ENCODE peak calls at places on chromosomes 3 and 15, in four cellular contexts. F is HepG2, X is H1, I is GM12878. U is an unnamed sample.

GRCh38 chr15:95826831-95827230 is 503.7 kb upstream of the NR2F2 start:
- DNase-seq in F (no peak), I (no peak), X (no peak), U (no peak)

GRCh38 chr15:73957276-73957675 is 31.0 kb downstream of the LOXL1 start:
- DNase-seq in X (no peak), I (no peak), F (no peak), U (no peak)

GRCh38 chr3:194322701-194323174 is 28.4 kb downstream of the CPN2 start:
- DNase-seq in F (peak), X (no peak), I (no peak), U (no peak)

GRCh38 chr15:64429448-64429847 is 30.9 kb upstream of the ZNF609 start:
- DNase-seq in X (no peak), I (no peak), F (no peak), U (no peak)

GRCh38 chr3:23865595-23866396 is 51.0 kb downstream of the NKIRAS1 start:
- DNase-seq in I (peak), F (peak), X (no peak), U (peak)

GRCh38 chr15:62125763-62126162 is 39.3 kb downstream of the C2CD4B start:
- DNase-seq in I (no peak), X (no peak), F (peak), U (peak)

GRCh38 chr15:48627260-48627969 is 18.1 kb downstream of the FBN1 start:
- DNase-seq in I (no peak), F (no peak), X (no peak), U (no peak)

GRCh38 chr3:154782151-154782550 is 298.0 kb upstream of the MME start:
- DNase-seq in X (no peak), F (no peak), I (no peak), U (no peak)

GRCh38 chr15:60592386-60593339 is 113.7 kb upstream of the ICE2 start:
- DNase-seq in F (peak), I (no peak), X (peak), U (peak)

GRCh38 chr3:112289011-112289410 is 5.0 kb downstream of the SLC9C1 start:
- DNase-seq in I (no peak), F (no peak), X (no peak), U (no peak)

GRCh38 chr15:50736823-50737222 is 28.7 kb downstream of the SPPL2A start:
- DNase-seq in F (no peak), I (no peak), X (no peak), U (no peak)

GRCh38 chr3:97823503-97824004 is 1.7 kb downstream of the CRYBG3 start:
- DNase-seq in X (no peak), I (no peak), F (no peak), U (no peak)

GRCh38 chr15:59327942-59328341 is 44.7 kb downstream of the MYO1E start:
- DNase-seq in I (no peak), F (no peak), X (peak), U (no peak)

GRCh38 chr3:99850608-99851007 is 32.9 kb downstream of the CMSS1 start:
- DNase-seq in X (no peak), I (no peak), F (no peak), U (no peak)

GRCh38 chr15:79311901-79312553 is 1.1 kb downstream of the TMED3 start:
- DNase-seq in X (no peak), I (peak), F (no peak), U (peak)

GRCh38 chr3:110711130-110711832 is 360.3 kb upstream of the NECTIN3 start:
- DNase-seq in F (no peak), I (no peak), X (no peak), U (no peak)

GRCh38 chr15:85755471-85755870 is 39.3 kb downstream of the KLHL25 start:
- DNase-seq in F (no peak), I (no peak), X (no peak), U (no peak)

GRCh38 chr3:156594229-156594683 is 39.3 kb upstream of the SSR3 start:
- DNase-seq in F (peak), X (no peak), I (no peak), U (no peak)

GRCh38 chr3:15064299-15064834 is 748 bp downstream of the MRPS25 start:
- DNase-seq in I (no peak), F (no peak), X (no peak), U (peak)

GRCh38 chr3:158696618-158697017 is 24.2 kb upstream of the LXN start:
- DNase-seq in F (peak), I (no peak), X (no peak), U (no peak)

GRCh38 chr15:85858586-85859375 is 64.1 kb upstream of the KLHL25 start:
- DNase-seq in I (no peak), X (peak), F (peak), U (peak)

GRCh38 chr15:71411538-71412482 is 296.5 kb downstream of the THSD4 start:
- DNase-seq in F (no peak), I (no peak), X (no peak), U (no peak)

GRCh38 chr15:35690698-35691116 is 144.7 kb upstream of the DPH6 start:
- DNase-seq in I (no peak), X (no peak), F (no peak), U (no peak)

GRCh38 chr15:34348735-34349300 is 5.7 kb downstream of the NUTM1 start:
- DNase-seq in X (peak), F (no peak), I (no peak), U (no peak)

GRCh38 chr3:55639143-55639542 is 152.0 kb upstream of the WNT5A start:
- DNase-seq in X (no peak), F (no peak), I (no peak), U (no peak)

GRCh38 chr3:31770822-31771326 is 210.2 kb downstream of the OSBPL10 start:
- DNase-seq in I (no peak), X (no peak), F (no peak), U (no peak)

GRCh38 chr15:29312387-29312786 is 42.8 kb upstream of the NSMCE3 start:
- DNase-seq in F (no peak), X (no peak), I (no peak), U (no peak)

GRCh38 chr15:60695713-60696522 is 217.0 kb upstream of the ICE2 start:
- DNase-seq in F (no peak), I (no peak), X (no peak), U (no peak)

GRCh38 chr3:45915518-45916231 is 27.6 kb upstream of the CXCR6 start:
- DNase-seq in F (no peak), X (no peak), I (peak), U (no peak)

GRCh38 chr15:40595219-40595618 is 1.2 kb downstream of the KNL1 start:
- DNase-seq in X (no peak), I (no peak), F (no peak), U (no peak)

GRCh38 chr3:54761661-54762060 is 166.2 kb downstream of the LRTM1 start:
- DNase-seq in X (no peak), I (no peak), F (no peak), U (no peak)

GRCh38 chr3:148601766-148602685 is 95.7 kb upstream of the AGTR1 start:
- DNase-seq in F (peak), I (no peak), X (no peak), U (no peak)

GRCh38 chr15:29566914-29567313 is 255.4 kb downstream of the TJP1 start:
- DNase-seq in F (no peak), X (no peak), I (no peak), U (no peak)

GRCh38 chr3:44867421-44868111 is 5.9 kb downstream of the TMEM42 start:
- DNase-seq in X (no peak), F (no peak), I (no peak), U (no peak)
- TF ChIP-seq TCF12 in X (no peak), F (no peak), I (no peak), U (no peak)

DNA sequence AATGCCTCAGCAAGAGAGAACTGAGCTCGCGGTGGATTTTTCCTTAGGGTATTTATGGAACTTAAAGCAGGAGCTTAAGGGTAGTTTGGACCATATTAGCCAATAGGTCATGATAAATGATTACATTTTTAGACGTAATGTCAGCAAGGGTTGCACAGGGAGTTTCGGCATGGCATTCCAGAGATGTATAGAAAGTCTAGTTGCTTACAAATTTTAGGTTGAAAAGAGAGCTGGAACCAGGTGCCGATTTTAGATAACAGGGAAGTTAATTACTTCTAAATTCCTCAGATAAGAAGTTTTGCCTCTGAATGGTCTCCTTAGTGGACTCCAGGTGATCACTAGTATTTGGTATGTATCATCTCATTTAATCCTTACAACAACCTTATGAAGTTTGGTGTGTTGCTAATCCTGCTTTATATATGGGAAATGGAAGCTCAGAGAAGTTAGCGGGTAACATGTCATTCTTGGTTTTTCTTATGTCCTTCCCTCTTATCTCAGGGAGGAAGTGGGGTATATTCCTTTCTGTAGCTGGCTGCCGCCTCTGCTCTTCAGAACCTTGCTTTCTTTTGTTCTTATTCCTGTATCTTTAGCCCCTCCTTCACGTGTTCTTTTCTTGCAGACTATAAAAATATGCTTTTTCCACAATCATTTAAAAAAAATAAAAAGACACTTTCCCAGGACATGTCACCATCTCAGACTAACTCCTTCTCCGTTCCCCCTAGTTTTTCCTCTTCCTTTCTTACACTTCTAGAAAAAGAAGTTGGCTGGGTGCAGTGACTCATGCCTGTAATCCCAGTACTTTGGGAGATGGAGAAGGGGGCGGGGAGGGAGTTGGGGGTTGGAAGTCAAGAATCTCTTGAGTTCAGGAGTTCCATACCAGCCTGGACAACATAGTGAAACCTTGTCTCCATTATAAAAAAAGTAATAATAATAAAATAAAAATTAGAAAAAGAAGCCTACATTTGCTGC is 25.7 kb downstream of the IQGAP1 start:
- DNase-seq in X (no peak), F (no peak), I (no peak), U (no peak)
- TF ChIP-seq TCF12 in X (no peak), F (no peak), I (no peak), U (no peak)

DNA sequence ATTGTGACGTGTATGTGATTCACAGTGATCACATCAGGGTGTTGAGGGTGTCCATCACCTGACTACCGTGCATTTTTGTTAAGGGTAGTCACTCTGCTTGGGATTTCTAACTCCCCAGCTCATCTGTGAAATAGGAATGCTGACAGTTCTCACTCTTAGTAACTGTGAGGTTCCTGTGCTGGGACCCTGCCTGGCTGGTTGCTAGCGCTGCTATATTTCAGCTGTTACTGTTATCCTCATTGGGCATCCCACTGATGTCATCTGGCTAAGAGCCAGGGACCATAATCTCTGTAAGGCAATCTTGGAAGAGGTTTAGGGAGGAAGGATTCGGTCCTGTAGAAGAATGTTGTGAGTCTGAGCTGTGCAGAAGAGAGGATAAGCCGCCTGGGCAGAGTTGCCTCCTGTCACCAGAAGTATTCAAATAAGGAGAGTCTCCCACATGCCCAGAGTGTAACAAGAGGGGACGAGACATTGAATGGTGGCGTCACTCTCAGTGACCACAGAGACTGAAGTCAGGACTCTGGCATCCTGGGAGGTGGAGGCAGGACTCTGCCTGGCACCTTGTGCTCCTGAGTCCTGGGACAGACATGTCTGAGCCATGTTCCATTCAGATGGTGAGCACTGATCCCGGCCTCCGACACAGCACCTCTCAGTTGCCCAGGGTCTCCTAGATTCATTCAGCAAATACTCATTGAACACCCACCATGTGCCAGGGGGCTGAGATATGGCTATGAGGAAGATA is 52.2 kb downstream of the FBLN2 start:
- DNase-seq in X (no peak), F (no peak), I (no peak), U (peak)
- TF ChIP-seq TCF12 in X (no peak), F (no peak), I (no peak), U (no peak)

DNA sequence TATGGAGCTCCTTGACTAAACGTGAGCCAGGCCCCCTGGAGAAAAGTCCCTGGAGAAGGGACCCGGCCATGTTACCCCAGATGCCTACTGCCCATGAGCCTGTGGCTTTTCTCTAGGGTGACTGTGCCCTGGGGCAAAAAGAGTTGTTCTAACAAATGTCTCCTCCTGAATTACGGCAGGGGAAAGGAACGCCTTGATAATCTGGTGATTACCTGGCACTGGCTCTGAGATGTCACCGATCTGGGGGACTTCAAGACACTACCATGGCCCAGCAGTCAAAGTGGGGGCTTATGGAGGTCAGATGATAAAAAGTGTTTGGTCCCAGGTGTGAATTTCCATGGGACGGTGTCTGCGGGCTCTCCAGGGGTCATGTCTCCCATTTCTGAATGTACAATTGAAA is 140.7 kb downstream of the KLF13 start:
- DNase-seq in I (no peak), F (no peak), X (peak), U (no peak)
- TF ChIP-seq TCF12 in I (no peak), F (no peak), X (no peak), U (no peak)

DNA sequence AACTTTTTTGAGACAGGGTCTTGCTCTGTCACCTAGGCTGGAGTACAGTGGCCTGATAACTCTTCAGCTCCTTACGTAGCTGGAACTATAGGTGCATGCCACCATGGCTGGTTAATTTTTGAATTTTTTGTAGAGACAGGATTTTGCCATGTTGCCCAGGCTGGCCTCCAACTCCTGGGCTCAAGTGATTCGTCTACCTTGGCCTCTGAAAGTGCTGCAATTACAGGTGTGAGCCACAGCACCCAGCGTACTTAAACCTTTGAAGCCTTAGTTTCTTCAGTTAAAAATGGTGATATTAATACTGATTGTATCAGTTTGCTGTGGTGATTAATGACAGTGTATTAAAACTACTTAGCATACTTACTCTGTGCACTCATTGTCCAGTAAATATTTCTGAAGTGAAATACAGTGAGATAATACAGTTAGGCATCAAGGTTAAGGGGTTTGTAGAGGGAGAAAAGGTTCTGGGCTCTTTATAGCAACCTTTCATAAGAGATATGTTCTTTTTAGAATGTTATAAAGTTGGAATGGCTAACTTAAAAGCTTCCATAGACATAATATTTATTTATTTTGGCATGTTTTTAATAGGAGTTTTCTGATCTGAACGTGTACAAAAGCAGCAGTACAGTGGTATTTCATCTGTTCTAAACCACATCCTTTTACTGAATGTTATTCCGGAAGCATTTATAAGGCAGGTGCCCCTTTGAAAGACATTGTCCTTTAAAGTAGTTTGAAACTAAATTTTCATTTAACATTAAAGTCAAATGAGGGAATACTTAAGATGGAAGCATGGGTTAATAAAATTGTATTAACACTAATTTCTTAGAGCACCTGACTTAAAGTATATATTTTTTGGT is 23.6 kb downstream of the NCK1 start:
- DNase-seq in X (no peak), F (no peak), I (no peak), U (no peak)
- TF ChIP-seq TCF12 in X (no peak), F (no peak), I (no peak), U (no peak)

DNA sequence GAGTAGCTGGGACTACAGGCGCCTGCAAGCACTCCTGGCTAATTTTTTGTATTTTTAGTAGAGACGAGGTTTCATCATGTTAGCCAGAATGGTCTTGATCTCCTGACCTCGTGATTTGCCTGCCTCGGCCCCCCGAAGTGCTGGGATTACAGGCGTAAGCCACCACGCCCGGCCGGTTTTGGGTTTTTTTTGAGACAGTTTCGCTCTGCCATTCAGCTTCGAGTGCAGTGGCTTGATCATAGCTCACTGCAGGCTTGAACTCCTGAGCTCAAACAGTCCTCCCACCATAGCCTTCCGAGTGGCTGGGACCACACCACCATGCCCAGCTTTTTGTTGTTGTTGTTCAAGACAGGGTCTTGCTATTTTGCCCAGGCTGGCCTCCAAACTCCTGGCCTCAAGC is 16.0 kb upstream of the SCAP start:
- DNase-seq in I (no peak), X (no peak), F (no peak), U (no peak)
- TF ChIP-seq TCF12 in I (no peak), X (no peak), F (no peak), U (no peak)

GRCh38 chr3:26704736-26705135 is 82.2 kb downstream of the LRRC3B start:
- DNase-seq in X (no peak), I (no peak), F (no peak), U (peak)

DNA sequence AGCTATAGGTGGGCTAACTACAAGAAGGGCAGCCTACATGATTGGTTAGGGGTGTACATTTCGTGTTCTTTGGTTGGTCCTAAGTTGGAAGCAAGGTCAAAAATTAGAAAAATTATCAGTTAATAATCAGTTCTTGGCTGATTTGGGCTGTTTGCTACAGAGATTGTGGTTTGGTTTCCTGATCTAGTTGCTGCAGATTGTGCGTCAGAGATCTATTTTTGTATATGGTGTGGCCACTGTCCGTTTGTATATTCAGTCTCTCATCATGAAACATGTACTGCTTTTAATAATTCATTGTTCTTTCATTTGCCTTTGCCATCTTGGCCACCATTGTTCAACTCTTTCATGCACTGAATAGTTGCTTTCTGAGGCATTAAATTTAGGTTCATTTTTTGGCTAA is 80.9 kb downstream of the LRRC3B start:
- DNase-seq in X (no peak), I (no peak), F (no peak), U (no peak)
- TF ChIP-seq TCF12 in X (no peak), I (no peak), F (no peak), U (no peak)

U was measured in SK-N-SH.